ENCODE peak calls at places on chromosomes 16 and 17, in four cellular contexts. M, A, T and J are unnamed samples. For H3K9me3, the result is how much of the 10 kb centered on the place peaks cover.

GRCh38 chr17:50834786-50835562 is 412 bp upstream of the WFIKKN2 start:
- DNase-seq in M (no peak), A (peak), T (no peak), J (no peak)

GRCh38 chr17:27282054-27282501 is 11.8 kb upstream of the WSB1 start:
- DNase-seq in M (no peak), A (peak), T (no peak), J (no peak)

GRCh38 chr16:54430491-54431030 is 144.0 kb upstream of the IRX3 start:
- DNase-seq in M (peak), A (peak), T (no peak), J (peak)

GRCh38 chr16:30889721-30890120 is 4.2 kb downstream of the BCL7C start:
- DNase-seq in M (no peak), A (no peak), T (no peak), J (no peak)

GRCh38 chr17:35841505-35841904 is 27.2 kb downstream of the HEATR9 start:
- DNase-seq in M (peak), A (no peak), T (no peak), J (no peak)

GRCh38 chr16:9107025-9107970 is 15.9 kb downstream of the HAPSTR1 start:
- DNase-seq in M (no peak), A (no peak), T (no peak), J (no peak)

GRCh38 chr17:8884336-8884990 is 17.0 kb upstream of the PIK3R6 start:
- DNase-seq in M (no peak), A (no peak), T (no peak), J (no peak)

GRCh38 chr17:5500804-5501391 is 14.5 kb downstream of the MIS12 start:
- DNase-seq in M (peak), A (peak), T (no peak), J (peak)

GRCh38 chr17:67503184-67503583 is 126.1 kb downstream of the PITPNC1 start:
- DNase-seq in M (no peak), A (no peak), T (peak), J (peak)

GRCh38 chr17:76238847-76239537 is 1.3 kb downstream of the RNF157 start:
- DNase-seq in M (no peak), A (no peak), T (no peak), J (no peak)
- H3K9me3 ChIP-seq in M (under half), A (under half), T (under half), J (under half)

DNA sequence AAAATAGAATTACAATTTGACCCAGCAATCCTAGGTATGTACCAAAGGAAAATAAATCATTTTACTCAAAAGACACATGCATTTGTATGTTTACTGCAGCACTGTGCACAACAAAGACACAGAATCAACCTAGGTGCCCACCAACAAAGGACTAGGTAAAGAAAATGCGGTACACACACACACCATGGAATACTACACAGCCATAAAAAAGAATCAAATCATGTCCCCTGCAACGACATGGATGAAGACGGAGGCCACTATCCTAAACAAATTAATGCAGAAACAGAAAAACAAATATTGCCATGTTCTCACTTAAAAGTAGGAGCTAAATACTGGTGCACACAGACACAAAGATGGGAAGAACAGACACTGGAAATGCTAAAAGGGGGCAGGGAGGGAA is 36.2 kb downstream of the BRD7 start:
- DNase-seq in M (no peak), A (no peak), T (no peak), J (no peak)
- TF ChIP-seq EZH2 in M (no peak), A (no peak), T (no peak), J (no peak)

GRCh38 chr17:32941419-32942032 is 13.6 kb downstream of the TMEM98 start:
- DNase-seq in M (no peak), A (no peak), T (no peak), J (peak)

GRCh38 chr17:32946375-32947135 is 18.6 kb downstream of the TMEM98 start:
- DNase-seq in M (no peak), A (no peak), T (no peak), J (no peak)

GRCh38 chr17:32943647-32944191 is 15.8 kb downstream of the TMEM98 start:
- DNase-seq in M (peak), A (peak), T (no peak), J (no peak)

GRCh38 chr17:32943206-32943605 is 15.3 kb downstream of the TMEM98 start:
- DNase-seq in M (no peak), A (no peak), T (no peak), J (no peak)

GRCh38 chr17:32944248-32945020 is 16.5 kb downstream of the TMEM98 start:
- DNase-seq in M (no peak), A (no peak), T (no peak), J (peak)
- H3K4me3 ChIP-seq in M (no peak), A (no peak), T (no peak), J (no peak)

GRCh38 chr17:82949984-82950383 is 110.2 kb upstream of the ZNF750 start:
- DNase-seq in M (no peak), A (no peak), T (no peak), J (no peak)
- H3K9me3 ChIP-seq in M (under half), A (under half), T (under half), J (under half)

DNA sequence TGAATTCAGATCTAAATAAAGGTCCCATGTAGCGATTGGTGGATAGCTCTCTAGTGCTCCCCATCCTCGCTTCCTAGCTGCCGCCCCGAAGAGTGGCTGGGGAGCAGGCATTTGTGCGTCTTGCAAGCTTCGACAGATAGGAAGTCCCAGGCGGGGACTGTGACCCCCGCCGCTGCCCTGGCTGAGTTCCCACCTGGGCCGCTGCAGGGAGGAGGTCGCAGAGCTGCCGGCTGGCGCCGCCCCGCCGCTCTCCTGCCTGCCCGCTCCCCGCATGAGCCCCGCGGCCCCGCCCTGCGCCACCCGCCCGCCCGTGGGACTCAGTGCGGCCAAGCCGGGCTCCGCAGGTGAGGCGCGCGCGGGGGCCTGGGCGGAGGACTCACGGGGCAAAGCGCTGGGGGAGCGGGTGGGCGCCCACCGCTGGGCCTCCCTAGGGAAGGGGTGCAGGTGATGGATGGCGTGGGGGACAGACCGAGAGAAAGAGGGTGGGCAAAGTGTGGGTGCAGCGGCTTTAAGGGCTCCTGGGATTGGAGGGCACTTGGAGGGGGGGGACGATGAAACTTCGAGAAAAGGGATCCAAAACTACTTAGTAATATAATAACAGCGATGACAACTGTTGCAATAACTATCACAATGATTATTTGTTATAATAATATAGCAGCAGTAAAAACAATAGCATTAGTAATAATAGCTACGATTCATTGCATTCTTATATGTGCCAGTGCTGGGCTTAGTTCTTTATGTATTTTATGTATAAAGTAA is at the start of gene OTOA:
- DNase-seq in M (peak), A (no peak), T (no peak), J (no peak)
- TF ChIP-seq EZH2 in M (no peak), A (no peak), T (no peak), J (no peak)